ENCODE peak calls at places on chromosome 1, in five cellular contexts. One of them, this sample, is unnamed.

GRCh38 chr1:38859561-38860463 is at the start of gene RRAGC:
- DNase-seq in colonic mucosa: peak; percentile 100
- DNase-seq in WERI-Rb-1: peak; percentile 99
- DNase-seq in H9: peak; percentile 99
- DNase-seq in suprapubic skin: peak; percentile 100
- DNase-seq in this sample: peak; percentile 99

GRCh38 chr1:88488277-88488676 is 195.8 kb upstream of the PKN2 start:
- DNase-seq in WERI-Rb-1: no peak
- DNase-seq in suprapubic skin: no peak
- DNase-seq in H9: no peak
- DNase-seq in colonic mucosa: no peak
- DNase-seq in this sample: no peak

GRCh38 chr1:73205294-73205973 is 923.1 kb upstream of the NEGR1 start:
- DNase-seq in colonic mucosa: no peak
- DNase-seq in suprapubic skin: no peak
- DNase-seq in WERI-Rb-1: no peak
- DNase-seq in H9: peak; percentile 41
- DNase-seq in this sample: no peak

GRCh38 chr1:234975122-234975940 is 153.3 kb downstream of the TOMM20 start:
- DNase-seq in suprapubic skin: no peak
- DNase-seq in WERI-Rb-1: no peak
- DNase-seq in H9: no peak
- DNase-seq in colonic mucosa: no peak
- DNase-seq in this sample: no peak

GRCh38 chr1:151309851-151310323 is 17.3 kb downstream of the PI4KB start:
- DNase-seq in WERI-Rb-1: peak; percentile 54
- DNase-seq in H9: peak; percentile 53
- DNase-seq in colonic mucosa: no peak
- DNase-seq in suprapubic skin: no peak
- DNase-seq in this sample: no peak

GRCh38 chr1:87959236-87959635 is 630.6 kb downstream of the LMO4 start:
- DNase-seq in suprapubic skin: no peak
- DNase-seq in WERI-Rb-1: no peak
- DNase-seq in colonic mucosa: no peak
- DNase-seq in H9: no peak
- DNase-seq in this sample: no peak

GRCh38 chr1:54325705-54326461 is 80.3 kb downstream of the SSBP3 start:
- DNase-seq in H9: no peak
- DNase-seq in colonic mucosa: no peak
- DNase-seq in WERI-Rb-1: peak; percentile 93
- DNase-seq in suprapubic skin: no peak
- DNase-seq in this sample: no peak

GRCh38 chr1:2330511-2331199 is 60.7 kb downstream of the MORN1 start:
- DNase-seq in colonic mucosa: no peak
- DNase-seq in suprapubic skin: peak; percentile 85
- DNase-seq in WERI-Rb-1: no peak
- DNase-seq in H9: no peak
- DNase-seq in this sample: no peak

GRCh38 chr1:21647431-21648373 is 21.5 kb downstream of the RAP1GAP start:
- DNase-seq in WERI-Rb-1: no peak
- DNase-seq in H9: peak; percentile 93
- DNase-seq in colonic mucosa: peak; percentile 71
- DNase-seq in suprapubic skin: no peak
- DNase-seq in this sample: peak; percentile 83

GRCh38 chr1:93990010-93990409 is 80.8 kb upstream of the GCLM start:
- DNase-seq in WERI-Rb-1: no peak
- DNase-seq in H9: no peak
- DNase-seq in suprapubic skin: no peak
- DNase-seq in colonic mucosa: no peak
- DNase-seq in this sample: no peak

GRCh38 chr1:3597599-3597964 is 13.7 kb downstream of the MEGF6 start:
- DNase-seq in WERI-Rb-1: no peak
- DNase-seq in H9: no peak
- DNase-seq in colonic mucosa: no peak
- DNase-seq in suprapubic skin: no peak
- DNase-seq in this sample: no peak

GRCh38 chr1:240092301-240093119 is 827 bp downstream of the FMN2 start:
- DNase-seq in WERI-Rb-1: peak; percentile 55
- DNase-seq in colonic mucosa: peak; percentile 23
- DNase-seq in H9: peak; percentile 56
- DNase-seq in suprapubic skin: no peak
- DNase-seq in this sample: peak; percentile 49

GRCh38 chr1:1920608-1921458 is 1.8 kb upstream of the TMEM52 start:
- DNase-seq in WERI-Rb-1: peak; percentile 7
- DNase-seq in H9: peak; percentile 31
- DNase-seq in suprapubic skin: peak; percentile 72
- DNase-seq in colonic mucosa: no peak
- DNase-seq in this sample: peak; percentile 15

GRCh38 chr1:247111636-247112478 is 7.7 kb upstream of the ZNF669 start:
- DNase-seq in colonic mucosa: peak; percentile 63
- DNase-seq in suprapubic skin: peak; percentile 78
- DNase-seq in WERI-Rb-1: peak; percentile 83
- DNase-seq in H9: peak; percentile 61
- DNase-seq in this sample: peak; percentile 36

GRCh38 chr1:67942269-67942668 is 108.2 kb downstream of the DIRAS3 start:
- DNase-seq in WERI-Rb-1: no peak
- DNase-seq in H9: no peak
- DNase-seq in colonic mucosa: no peak
- DNase-seq in suprapubic skin: no peak
- DNase-seq in this sample: no peak

GRCh38 chr1:207858271-207858670 is 52.7 kb downstream of the CD34 start:
- DNase-seq in H9: no peak
- DNase-seq in suprapubic skin: no peak
- DNase-seq in WERI-Rb-1: no peak
- DNase-seq in colonic mucosa: no peak
- DNase-seq in this sample: no peak

GRCh38 chr1:79005945-79006344 is 585 bp downstream of the ADGRL4 start:
- DNase-seq in WERI-Rb-1: no peak
- DNase-seq in H9: no peak
- DNase-seq in suprapubic skin: no peak
- DNase-seq in colonic mucosa: no peak
- DNase-seq in this sample: no peak

GRCh38 chr1:228369608-228370438 is 36.8 kb downstream of the TRIM11 start:
- DNase-seq in suprapubic skin: peak; percentile 49
- DNase-seq in colonic mucosa: no peak
- DNase-seq in H9: no peak
- DNase-seq in WERI-Rb-1: peak; percentile 2
- DNase-seq in this sample: no peak

GRCh38 chr1:205851993-205852392 is 2.1 kb upstream of the PM20D1 start:
- DNase-seq in colonic mucosa: no peak
- DNase-seq in WERI-Rb-1: no peak
- DNase-seq in suprapubic skin: no peak
- DNase-seq in H9: no peak
- DNase-seq in this sample: no peak

GRCh38 chr1:88104234-88104633 is 579.8 kb upstream of the PKN2 start:
- DNase-seq in colonic mucosa: no peak
- DNase-seq in H9: no peak
- DNase-seq in suprapubic skin: no peak
- DNase-seq in WERI-Rb-1: no peak
- DNase-seq in this sample: no peak

GRCh38 chr1:28853033-28853742 is 41.2 kb downstream of the OPRD1 start:
- DNase-seq in WERI-Rb-1: no peak
- DNase-seq in colonic mucosa: no peak
- DNase-seq in suprapubic skin: no peak
- DNase-seq in H9: no peak
- DNase-seq in this sample: no peak

GRCh38 chr1:37561794-37562132 is 5.0 kb downstream of the DNALI1 start:
- DNase-seq in WERI-Rb-1: peak; percentile 42
- DNase-seq in colonic mucosa: peak; percentile 25
- DNase-seq in suprapubic skin: no peak
- DNase-seq in H9: peak; percentile 68
- DNase-seq in this sample: peak; percentile 38

GRCh38 chr1:91730781-91731732 is 154.9 kb downstream of the TGFBR3 start:
- DNase-seq in H9: no peak
- DNase-seq in colonic mucosa: no peak
- DNase-seq in WERI-Rb-1: no peak
- DNase-seq in suprapubic skin: peak; percentile 90
- DNase-seq in this sample: no peak

GRCh38 chr1:63721531-63722189 is 52.2 kb upstream of the ROR1 start:
- DNase-seq in WERI-Rb-1: no peak
- DNase-seq in suprapubic skin: no peak
- DNase-seq in colonic mucosa: no peak
- DNase-seq in H9: no peak
- DNase-seq in this sample: no peak

GRCh38 chr1:53519412-53519811 is 60.2 kb downstream of the DMRTB1 start:
- DNase-seq in H9: no peak
- DNase-seq in colonic mucosa: no peak
- DNase-seq in WERI-Rb-1: no peak
- DNase-seq in suprapubic skin: no peak
- DNase-seq in this sample: no peak

DNA sequence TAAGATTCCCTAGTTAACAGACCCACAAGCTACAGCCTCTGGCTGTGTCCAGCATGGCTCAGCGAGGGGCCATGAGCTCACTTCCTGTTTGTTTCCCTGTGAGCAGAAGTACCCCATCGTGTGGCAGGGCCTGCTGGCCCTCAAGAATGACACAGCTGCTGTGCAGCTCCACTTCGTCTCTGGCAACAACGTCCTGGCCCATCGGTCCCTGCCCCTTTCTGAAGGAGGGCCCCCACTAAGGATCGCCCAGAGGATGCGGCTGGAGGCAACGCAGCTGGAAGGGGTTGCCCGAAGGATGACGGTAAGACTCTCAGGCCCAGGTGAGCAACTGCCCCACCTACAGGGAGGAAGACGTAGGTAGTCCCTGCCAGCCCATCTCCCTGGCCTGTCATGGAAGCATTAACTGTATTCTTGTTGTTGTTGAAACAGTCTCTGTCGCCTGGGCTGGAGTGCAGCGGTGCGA is 38.2 kb downstream of the ZBTB17 start:
- DNase-seq in colonic mucosa: no peak
- DNase-seq in H9: no peak
- DNase-seq in suprapubic skin: no peak
- DNase-seq in WERI-Rb-1: no peak
- DNase-seq in this sample: no peak
- TF ChIP-seq CTCF in colonic mucosa: no peak
- TF ChIP-seq CTCF in H9: peak; percentile 59
- TF ChIP-seq CTCF in suprapubic skin: no peak
- TF ChIP-seq CTCF in WERI-Rb-1: peak; percentile 45
- TF ChIP-seq CTCF in this sample: no peak

DNA sequence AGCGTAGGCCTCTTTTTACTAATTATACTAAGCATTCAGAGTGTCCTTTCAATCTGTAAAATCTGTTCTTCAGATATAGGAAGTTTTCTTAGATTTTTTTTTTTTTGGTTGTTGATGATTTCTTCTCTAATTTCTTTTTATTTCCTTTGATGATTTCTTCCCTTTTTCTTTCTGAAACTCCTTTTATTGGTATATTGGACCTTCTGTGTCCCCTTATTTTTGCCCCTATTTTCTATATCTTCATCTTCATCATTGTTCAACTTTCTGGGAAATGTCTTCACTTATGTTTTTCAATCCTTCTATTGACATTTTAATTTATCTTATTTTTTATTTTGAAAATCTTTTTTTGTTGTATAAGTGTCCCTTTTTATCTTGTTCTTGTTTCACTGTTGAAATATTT is 17.2 kb upstream of the SYT14 start:
- DNase-seq in suprapubic skin: no peak
- DNase-seq in H9: no peak
- DNase-seq in colonic mucosa: no peak
- DNase-seq in WERI-Rb-1: no peak
- DNase-seq in this sample: no peak
- TF ChIP-seq CTCF in suprapubic skin: no peak
- TF ChIP-seq CTCF in H9: no peak
- TF ChIP-seq CTCF in colonic mucosa: no peak
- TF ChIP-seq CTCF in WERI-Rb-1: no peak
- TF ChIP-seq CTCF in this sample: no peak

DNA sequence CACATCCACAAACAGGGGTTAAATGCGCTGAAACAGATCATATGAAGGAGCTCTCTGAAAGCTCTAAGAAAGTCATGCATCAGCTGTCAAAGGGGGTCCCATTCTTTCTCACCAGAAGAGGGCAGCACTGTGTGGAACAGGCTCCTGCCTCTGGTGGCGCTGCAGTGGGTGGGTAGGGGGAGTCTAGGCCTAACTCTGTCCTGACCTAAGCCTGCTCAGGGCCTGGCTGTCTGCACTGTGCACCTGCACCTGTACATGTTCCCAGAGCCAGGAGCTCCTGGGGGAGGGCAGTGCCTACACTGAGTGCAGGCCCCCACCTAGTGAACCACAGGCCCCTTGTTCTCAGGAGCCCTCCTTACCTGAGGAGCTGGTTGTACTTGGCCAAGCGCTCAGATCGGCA is 16.0 kb downstream of the ENO1 start:
- DNase-seq in WERI-Rb-1: peak; percentile 75
- DNase-seq in H9: peak; percentile 75
- DNase-seq in suprapubic skin: no peak
- DNase-seq in colonic mucosa: no peak
- DNase-seq in this sample: peak; percentile 70
- TF ChIP-seq CTCF in WERI-Rb-1: peak; percentile 89
- TF ChIP-seq CTCF in H9: peak; percentile 82
- TF ChIP-seq CTCF in suprapubic skin: no peak
- TF ChIP-seq CTCF in colonic mucosa: peak; percentile 24
- TF ChIP-seq CTCF in this sample: peak; percentile 69

GRCh38 chr1:147665521-147665920 is 4.8 kb downstream of the ACP6 start:
- DNase-seq in WERI-Rb-1: no peak
- DNase-seq in suprapubic skin: no peak
- DNase-seq in H9: no peak
- DNase-seq in colonic mucosa: no peak
- DNase-seq in this sample: peak; percentile 27

GRCh38 chr1:147673401-147673800 is 3.1 kb upstream of the ACP6 start:
- DNase-seq in colonic mucosa: no peak
- DNase-seq in suprapubic skin: no peak
- DNase-seq in H9: no peak
- DNase-seq in WERI-Rb-1: no peak
- DNase-seq in this sample: no peak

GRCh38 chr1:147673816-147674215 is 3.5 kb upstream of the ACP6 start:
- DNase-seq in H9: no peak
- DNase-seq in suprapubic skin: no peak
- DNase-seq in colonic mucosa: no peak
- DNase-seq in WERI-Rb-1: no peak
- DNase-seq in this sample: no peak

GRCh38 chr1:147670319-147671003 is at the start of gene ACP6:
- DNase-seq in colonic mucosa: peak; percentile 97
- DNase-seq in suprapubic skin: peak; percentile 94
- DNase-seq in H9: peak; percentile 98
- DNase-seq in WERI-Rb-1: peak; percentile 100
- DNase-seq in this sample: peak; percentile 88

DNA sequence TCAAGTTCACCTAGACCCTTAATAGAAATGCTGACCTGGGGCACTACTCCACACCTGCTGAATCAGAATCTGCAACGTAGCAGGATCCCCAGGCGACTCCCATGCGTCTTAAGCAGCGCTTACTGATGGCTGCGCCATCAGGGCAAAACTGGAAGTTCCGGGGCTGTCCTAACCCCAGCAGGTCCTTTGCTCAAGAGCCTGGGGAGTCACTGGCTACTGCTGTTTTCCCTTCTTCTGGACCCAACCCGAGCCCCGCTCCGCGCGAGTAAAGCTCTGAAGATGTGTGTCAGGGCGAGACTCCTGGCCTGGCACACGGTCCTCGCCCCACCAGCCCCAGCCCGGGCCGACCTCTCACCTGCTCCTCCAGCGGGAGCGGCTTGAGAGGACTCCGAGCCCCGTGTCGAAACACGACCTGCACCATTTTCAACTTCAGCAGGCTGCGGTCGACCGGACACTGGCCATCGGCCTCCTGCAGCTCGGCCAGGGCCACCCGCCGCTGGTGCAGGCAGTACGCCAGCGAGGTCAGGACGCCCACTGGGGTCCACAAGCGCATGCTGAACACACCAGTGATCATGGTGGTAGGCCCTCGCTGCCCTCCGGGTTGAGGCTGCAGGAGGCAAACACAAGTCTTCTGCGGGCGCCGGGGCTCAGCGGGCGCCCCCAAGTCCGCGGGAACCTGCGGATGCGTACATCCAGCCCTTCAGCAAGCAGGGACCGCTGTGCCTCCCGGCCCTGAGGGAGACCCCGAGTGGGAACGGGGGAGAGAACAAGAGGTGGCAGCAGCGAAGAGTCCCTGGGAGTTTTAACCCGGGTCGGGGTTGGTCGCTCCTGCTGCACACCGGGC is 627 bp downstream of the ACP6 start:
- DNase-seq in H9: peak; percentile 69
- DNase-seq in WERI-Rb-1: peak; percentile 80
- DNase-seq in colonic mucosa: peak; percentile 60
- DNase-seq in suprapubic skin: peak; percentile 67
- DNase-seq in this sample: peak; percentile 55
- TF ChIP-seq CTCF in H9: no peak
- TF ChIP-seq CTCF in WERI-Rb-1: peak; percentile 23
- TF ChIP-seq CTCF in colonic mucosa: no peak
- TF ChIP-seq CTCF in suprapubic skin: no peak
- TF ChIP-seq CTCF in this sample: no peak

This sample was measured in endothelial cell.